ENCODE peak calls at places on chromosomes 13 and 19, in four cellular contexts. J is testis, G is cardiac muscle cell, D is PC-3. A is an unnamed sample.

GRCh38 chr19:15576526-15577156 is 38.4 kb upstream of the CYP4F8 start:
- DNase-seq in D (no peak), G (no peak), J (peak; percentile 8), A (no peak)

GRCh38 chr13:65300220-65300619 is 1929.9 kb downstream of the PCDH9 start:
- DNase-seq in G (no peak), J (no peak), D (no peak), A (no peak)

GRCh38 chr13:99307648-99308339 is 595 bp upstream of the GPR183 start:
- DNase-seq in J (no peak), G (peak; percentile 82), D (peak; percentile 53), A (no peak)

GRCh38 chr19:4580961-4581380 is 21.5 kb upstream of the SEMA6B start:
- DNase-seq in J (no peak), D (no peak), G (no peak), A (no peak)

GRCh38 chr13:79688741-79689140 is 207.8 kb downstream of the NDFIP2 start:
- DNase-seq in G (no peak), J (no peak), D (no peak), A (no peak)

GRCh38 chr13:106033634-106034033 is 501.8 kb downstream of the EFNB2 start:
- DNase-seq in G (no peak), D (peak; percentile 49), J (no peak), A (no peak)

GRCh38 chr19:14155371-14155770 is 19.0 kb upstream of the ASF1B start:
- DNase-seq in J (no peak), D (no peak), G (no peak), A (no peak)

GRCh38 chr13:110726726-110727125 is 13.2 kb downstream of the ING1 start:
- DNase-seq in G (no peak), J (no peak), D (no peak), A (no peak)

GRCh38 chr13:113656015-113656588 is 1.9 kb downstream of the ATP4B start:
- DNase-seq in D (no peak), J (no peak), G (no peak), A (no peak)

GRCh38 chr13:77384999-77385398 is 58.1 kb upstream of the MYCBP2 start:
- DNase-seq in J (no peak), G (no peak), D (no peak), A (no peak)

GRCh38 chr19:4304509-4305252 is at the start of gene FSD1:
- DNase-seq in J (peak; percentile 43), D (peak; percentile 56), G (peak; percentile 79), A (no peak)

GRCh38 chr13:112802808-112803207 is 113.0 kb downstream of the ATP11A start:
- DNase-seq in G (no peak), J (no peak), D (no peak), A (no peak)

GRCh38 chr13:76879211-76879875 is 6.9 kb downstream of the KCTD12 start:
- DNase-seq in J (peak; percentile 40), D (peak; percentile 65), G (no peak), A (peak; percentile 52)

GRCh38 chr13:30874561-30874960 is 31.5 kb upstream of the MEDAG start:
- DNase-seq in J (no peak), G (no peak), D (no peak), A (no peak)

GRCh38 chr13:98994896-98995295 is 17.0 kb upstream of the DOCK9 start:
- DNase-seq in D (no peak), G (no peak), J (no peak), A (no peak)

GRCh38 chr13:95441326-95441725 is 111.2 kb upstream of the CLDN10 start:
- DNase-seq in J (no peak), D (no peak), G (no peak), A (no peak)

GRCh38 chr19:46972301-46972700 is 47.3 kb upstream of the NPAS1 start:
- DNase-seq in D (no peak), G (no peak), J (peak; percentile 39), A (no peak)

GRCh38 chr13:28048768-28049167 is 51.6 kb downstream of the FLT3 start:
- DNase-seq in G (no peak), J (no peak), D (no peak), A (no peak)

GRCh38 chr19:280541-281007 is 10.6 kb downstream of the PLPP2 start:
- DNase-seq in G (no peak), D (no peak), J (no peak), A (no peak)

GRCh38 chr13:114174529-114174941 is 4.5 kb upstream of the CFAP97D2 start:
- DNase-seq in G (no peak), D (no peak), J (no peak), A (no peak)

GRCh38 chr19:35585844-35586243 is at the start of gene PMIS2:
- DNase-seq in D (no peak), J (peak; percentile 92), G (no peak), A (no peak)

GRCh38 chr19:861756-862528 is 2.5 kb downstream of the CFD start:
- DNase-seq in G (peak; percentile 68), J (peak; percentile 68), D (peak; percentile 41), A (no peak)

GRCh38 chr19:28330831-28331230 is 882.1 kb downstream of the UQCRFS1 start:
- DNase-seq in J (no peak), G (no peak), D (no peak), A (no peak)

GRCh38 chr19:5339950-5340636 is 519 bp downstream of the PTPRS start:
- DNase-seq in D (peak; percentile 30), G (peak; percentile 70), J (no peak), A (no peak)

GRCh38 chr19:35013047-35013819 is 13.1 kb downstream of the GRAMD1A start:
- DNase-seq in G (peak; percentile 76), D (peak; percentile 36), J (peak; percentile 79), A (no peak)

GRCh38 chr19:14563989-14564650 is 7.7 kb downstream of the NDUFB7 start:
- DNase-seq in G (no peak), J (peak; percentile 71), D (peak; percentile 54), A (no peak)

GRCh38 chr19:41897181-41897580 is 14.2 kb downstream of the ARHGEF1 start:
- DNase-seq in D (no peak), G (no peak), J (no peak), A (no peak)

GRCh38 chr19:35755550-35756371 is 1.1 kb downstream of the HSPB6 start:
- DNase-seq in G (no peak), D (no peak), J (peak; percentile 79), A (no peak)

GRCh38 chr19:920051-920857 is 3.1 kb downstream of the KISS1R start:
- DNase-seq in G (peak; percentile 45), D (peak; percentile 38), J (no peak), A (no peak)

GRCh38 chr13:50257646-50258045 is 242.4 kb downstream of the KCNRG start:
- DNase-seq in J (no peak), D (no peak), G (no peak), A (no peak)

GRCh38 chr19:3275068-3275582 is 50.7 kb downstream of the CELF5 start:
- DNase-seq in J (peak; percentile 37), G (peak; percentile 13), D (peak; percentile 10), A (no peak)

GRCh38 chr19:1661995-1662394 is 9.6 kb upstream of the TCF3 start:
- DNase-seq in D (no peak), G (no peak), J (no peak), A (no peak)

GRCh38 chr19:54616057-54616456 is 14.2 kb upstream of the LILRB1 start:
- DNase-seq in J (no peak), G (no peak), D (no peak), A (no peak)

GRCh38 chr13:97448503-97449251 is 14.7 kb downstream of the RAP2A start:
- DNase-seq in D (no peak), J (no peak), G (no peak), A (no peak)

DNA sequence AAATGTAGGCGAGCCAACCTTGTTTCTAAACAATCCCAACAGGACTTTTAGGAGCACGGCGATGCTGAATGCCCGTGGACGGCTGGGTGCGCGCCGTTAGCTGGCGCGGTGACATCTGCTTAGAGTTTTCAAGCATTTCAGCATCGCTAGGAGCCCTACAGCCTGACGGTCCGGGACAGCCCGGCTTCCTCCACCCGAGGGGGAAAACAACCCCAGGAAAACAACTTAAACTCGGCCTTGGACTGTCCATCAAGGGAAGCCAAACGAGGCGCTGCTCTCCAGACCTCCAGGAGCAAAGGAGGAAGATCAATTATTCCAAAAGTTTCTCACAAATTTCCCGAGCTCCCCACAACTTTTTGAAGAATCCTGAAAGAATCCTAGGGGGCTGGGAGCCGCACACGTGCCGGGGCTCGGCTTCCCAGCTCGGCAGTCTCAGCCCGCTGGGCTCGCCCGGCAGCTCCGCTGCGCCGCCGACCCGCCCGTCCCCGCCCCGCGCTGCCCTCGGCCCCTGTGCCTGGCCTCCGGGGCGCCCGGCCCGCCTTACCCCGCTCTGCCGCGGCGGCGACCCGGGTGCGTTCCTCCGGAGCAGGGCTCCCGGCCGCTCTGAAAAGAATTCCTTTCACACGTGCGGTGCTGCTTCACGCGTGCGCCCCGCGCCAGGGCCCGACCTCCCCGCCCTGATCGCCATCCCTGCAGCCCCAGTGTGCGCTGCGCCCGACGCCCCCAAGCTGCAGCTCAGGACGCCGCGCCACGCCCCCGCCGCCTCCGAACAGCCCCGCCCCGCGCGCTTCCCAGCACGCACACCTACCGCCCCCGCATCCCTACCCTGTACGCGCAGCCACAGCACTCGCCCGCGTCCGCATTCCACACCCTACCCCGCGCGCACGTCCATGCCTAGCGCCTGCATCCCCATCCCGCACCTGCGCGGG is at the start of gene GJA3:
- DNase-seq in G (peak; percentile 86), J (peak; percentile 84), D (peak; percentile 48), A (no peak)
- H3K4me3 ChIP-seq in G (peak within 1 kb of the TSS; percentile 94), J (peak within 1 kb of the TSS; percentile 68), D (peak within 1 kb of the TSS; percentile 80), A (peak within 1 kb of the TSS; percentile 37)

GRCh38 chr19:12137541-12137940 is 2.6 kb downstream of the ZNF20 start:
- DNase-seq in G (no peak), D (peak; percentile 17), J (no peak), A (no peak)
- TF ChIP-seq CTCF in G (no peak), D (peak; percentile 45), J (no peak), A (peak; percentile 9)

GRCh38 chr19:40467007-40467565 is 285 bp downstream of the SPTBN4 start:
- DNase-seq in J (no peak), D (no peak), G (peak; percentile 28), A (no peak)
- H3K4me3 ChIP-seq in J (peak overlapping the region; percentile 80), D (peak overlapping the region; percentile 89), G (peak overlapping the region; percentile 19), A (no peak overlapping the region)

GRCh38 chr19:8986296-8986695 is 23.9 kb downstream of the MUC16 start:
- DNase-seq in J (no peak), D (no peak), G (no peak), A (no peak)

GRCh38 chr19:8988204-8988603 is 22.0 kb downstream of the MUC16 start:
- DNase-seq in D (peak; percentile 85), J (peak; percentile 42), G (no peak), A (no peak)
- TF ChIP-seq CTCF in D (peak; percentile 62), J (no peak), G (no peak), A (no peak)